ENCODE peak calls at places on chromosomes 12 and 14, in ten cellular contexts. One of them, this sample, is unnamed.

GRCh38 chr14:103021817-103022668 is 35.3 kb downstream of the CDC42BPB start:
- DNase-seq in ecto neural progenitor cell: no peak
- DNase-seq in CD4-positive, alpha-beta memory T cell: no peak
- DNase-seq in cerebellar cortex: no peak
- DNase-seq in dorsolateral prefrontal cortex: no peak
- DNase-seq in foreskin fibroblast: no peak
- DNase-seq in NCI-H1694: peak; percentile 34
- DNase-seq in cardiac muscle cell: no peak
- DNase-seq in GM04504: no peak
- DNase-seq in EL: peak; percentile 33
- DNase-seq in this sample: no peak

GRCh38 chr12:109440851-109441490 is 36.1 kb downstream of the KCTD10 start:
- DNase-seq in dorsolateral prefrontal cortex: no peak
- DNase-seq in cerebellar cortex: no peak
- DNase-seq in GM04504: no peak
- DNase-seq in ecto neural progenitor cell: no peak
- DNase-seq in foreskin fibroblast: peak; percentile 48
- DNase-seq in cardiac muscle cell: peak; percentile 61
- DNase-seq in CD4-positive, alpha-beta memory T cell: no peak
- DNase-seq in NCI-H1694: no peak
- DNase-seq in EL: no peak
- DNase-seq in this sample: no peak

GRCh38 chr12:1170411-1170810 is 179.4 kb downstream of the ERC1 start:
- DNase-seq in GM04504: no peak
- DNase-seq in cardiac muscle cell: no peak
- DNase-seq in NCI-H1694: no peak
- DNase-seq in cerebellar cortex: no peak
- DNase-seq in foreskin fibroblast: no peak
- DNase-seq in ecto neural progenitor cell: no peak
- DNase-seq in EL: no peak
- DNase-seq in CD4-positive, alpha-beta memory T cell: no peak
- DNase-seq in dorsolateral prefrontal cortex: no peak
- DNase-seq in this sample: no peak

GRCh38 chr12:102406033-102406584 is 74.3 kb downstream of the IGF1 start:
- DNase-seq in CD4-positive, alpha-beta memory T cell: no peak
- DNase-seq in foreskin fibroblast: no peak
- DNase-seq in ecto neural progenitor cell: no peak
- DNase-seq in GM04504: peak; percentile 14
- DNase-seq in NCI-H1694: peak; percentile 88
- DNase-seq in EL: no peak
- DNase-seq in dorsolateral prefrontal cortex: peak; percentile 50
- DNase-seq in cardiac muscle cell: peak; percentile 22
- DNase-seq in cerebellar cortex: no peak
- DNase-seq in this sample: no peak

GRCh38 chr14:64671591-64671990 is 32.6 kb upstream of the PLEKHG3 start:
- DNase-seq in EL: peak; percentile 69
- DNase-seq in cerebellar cortex: peak; percentile 77
- DNase-seq in cardiac muscle cell: peak; percentile 84
- DNase-seq in ecto neural progenitor cell: no peak
- DNase-seq in GM04504: no peak
- DNase-seq in NCI-H1694: peak; percentile 69
- DNase-seq in foreskin fibroblast: peak; percentile 49
- DNase-seq in dorsolateral prefrontal cortex: no peak
- DNase-seq in CD4-positive, alpha-beta memory T cell: peak; percentile 44
- DNase-seq in this sample: no peak

GRCh38 chr12:120242275-120242799 is 23.2 kb downstream of the PXN start:
- DNase-seq in cardiac muscle cell: no peak
- DNase-seq in dorsolateral prefrontal cortex: no peak
- DNase-seq in GM04504: no peak
- DNase-seq in foreskin fibroblast: no peak
- DNase-seq in cerebellar cortex: no peak
- DNase-seq in EL: no peak
- DNase-seq in CD4-positive, alpha-beta memory T cell: no peak
- DNase-seq in NCI-H1694: no peak
- DNase-seq in ecto neural progenitor cell: no peak
- DNase-seq in this sample: no peak

GRCh38 chr12:24561882-24562760 is 386.8 kb downstream of the BCAT1 start:
- DNase-seq in ecto neural progenitor cell: peak; percentile 86
- DNase-seq in dorsolateral prefrontal cortex: peak; percentile 69
- DNase-seq in foreskin fibroblast: peak; percentile 39
- DNase-seq in CD4-positive, alpha-beta memory T cell: no peak
- DNase-seq in NCI-H1694: peak; percentile 16
- DNase-seq in EL: peak; percentile 30
- DNase-seq in GM04504: no peak
- DNase-seq in cardiac muscle cell: peak; percentile 73
- DNase-seq in cerebellar cortex: no peak
- DNase-seq in this sample: peak; percentile 68

GRCh38 chr12:94457331-94457730 is 2.3 kb downstream of the CEP83 start:
- DNase-seq in foreskin fibroblast: no peak
- DNase-seq in ecto neural progenitor cell: no peak
- DNase-seq in EL: no peak
- DNase-seq in cerebellar cortex: no peak
- DNase-seq in dorsolateral prefrontal cortex: no peak
- DNase-seq in GM04504: no peak
- DNase-seq in cardiac muscle cell: no peak
- DNase-seq in CD4-positive, alpha-beta memory T cell: no peak
- DNase-seq in NCI-H1694: no peak
- DNase-seq in this sample: no peak

GRCh38 chr12:12518919-12519318 is 43.7 kb downstream of the DUSP16 start:
- DNase-seq in cerebellar cortex: no peak
- DNase-seq in NCI-H1694: no peak
- DNase-seq in EL: peak; percentile 7
- DNase-seq in CD4-positive, alpha-beta memory T cell: no peak
- DNase-seq in ecto neural progenitor cell: no peak
- DNase-seq in foreskin fibroblast: no peak
- DNase-seq in dorsolateral prefrontal cortex: no peak
- DNase-seq in cardiac muscle cell: no peak
- DNase-seq in GM04504: no peak
- DNase-seq in this sample: no peak

GRCh38 chr14:99820702-99821331 is 27.6 kb downstream of the EML1 start:
- DNase-seq in EL: no peak
- DNase-seq in GM04504: no peak
- DNase-seq in cerebellar cortex: no peak
- DNase-seq in CD4-positive, alpha-beta memory T cell: no peak
- DNase-seq in NCI-H1694: no peak
- DNase-seq in cardiac muscle cell: no peak
- DNase-seq in dorsolateral prefrontal cortex: no peak
- DNase-seq in ecto neural progenitor cell: no peak
- DNase-seq in foreskin fibroblast: no peak
- DNase-seq in this sample: no peak

GRCh38 chr12:49345048-49345839 is 1.4 kb upstream of the DNAJC22 start:
- DNase-seq in foreskin fibroblast: no peak
- DNase-seq in cerebellar cortex: no peak
- DNase-seq in ecto neural progenitor cell: peak; percentile 83
- DNase-seq in NCI-H1694: no peak
- DNase-seq in GM04504: no peak
- DNase-seq in EL: no peak
- DNase-seq in dorsolateral prefrontal cortex: peak; percentile 46
- DNase-seq in cardiac muscle cell: no peak
- DNase-seq in CD4-positive, alpha-beta memory T cell: no peak
- DNase-seq in this sample: no peak

GRCh38 chr12:80792861-80793260 is 76.1 kb downstream of the MYF5 start:
- DNase-seq in cardiac muscle cell: no peak
- DNase-seq in GM04504: no peak
- DNase-seq in CD4-positive, alpha-beta memory T cell: no peak
- DNase-seq in foreskin fibroblast: no peak
- DNase-seq in cerebellar cortex: no peak
- DNase-seq in NCI-H1694: no peak
- DNase-seq in EL: peak; percentile 12
- DNase-seq in ecto neural progenitor cell: no peak
- DNase-seq in dorsolateral prefrontal cortex: no peak
- DNase-seq in this sample: no peak

GRCh38 chr12:91432079-91432478 is 249.5 kb upstream of the DCN start:
- DNase-seq in cardiac muscle cell: peak; percentile 69
- DNase-seq in NCI-H1694: no peak
- DNase-seq in cerebellar cortex: no peak
- DNase-seq in EL: peak; percentile 10
- DNase-seq in GM04504: no peak
- DNase-seq in foreskin fibroblast: peak; percentile 13
- DNase-seq in dorsolateral prefrontal cortex: no peak
- DNase-seq in ecto neural progenitor cell: no peak
- DNase-seq in CD4-positive, alpha-beta memory T cell: no peak
- DNase-seq in this sample: no peak

GRCh38 chr12:64621257-64621942 is 11.1 kb downstream of the RASSF3 start:
- DNase-seq in ecto neural progenitor cell: no peak
- DNase-seq in CD4-positive, alpha-beta memory T cell: no peak
- DNase-seq in foreskin fibroblast: no peak
- DNase-seq in GM04504: no peak
- DNase-seq in cardiac muscle cell: peak; percentile 34
- DNase-seq in dorsolateral prefrontal cortex: no peak
- DNase-seq in EL: peak; percentile 50
- DNase-seq in cerebellar cortex: no peak
- DNase-seq in NCI-H1694: no peak
- DNase-seq in this sample: no peak

GRCh38 chr14:45838597-45838996 is 585.6 kb upstream of the MIS18BP1 start:
- DNase-seq in EL: no peak
- DNase-seq in ecto neural progenitor cell: no peak
- DNase-seq in cardiac muscle cell: no peak
- DNase-seq in dorsolateral prefrontal cortex: no peak
- DNase-seq in NCI-H1694: no peak
- DNase-seq in foreskin fibroblast: no peak
- DNase-seq in GM04504: no peak
- DNase-seq in cerebellar cortex: peak; percentile 1
- DNase-seq in CD4-positive, alpha-beta memory T cell: no peak
- DNase-seq in this sample: no peak

GRCh38 chr14:61355892-61356325 is 34.5 kb downstream of the PRKCH start:
- DNase-seq in dorsolateral prefrontal cortex: no peak
- DNase-seq in NCI-H1694: no peak
- DNase-seq in EL: peak; percentile 76
- DNase-seq in cerebellar cortex: no peak
- DNase-seq in CD4-positive, alpha-beta memory T cell: peak; percentile 84
- DNase-seq in cardiac muscle cell: peak; percentile 74
- DNase-seq in ecto neural progenitor cell: no peak
- DNase-seq in GM04504: no peak
- DNase-seq in foreskin fibroblast: peak; percentile 8
- DNase-seq in this sample: no peak